ENCODE peak calls at places on chromosomes 1 and 21, in eight cellular contexts. D is dorsolateral prefrontal cortex, K is mesothelial cell of epicardium, T is H9, O is heart right ventricle, H is AG04449, L is type B pancreatic cell, Z is progenitor cell of endocrine pancreas. S is an unnamed sample.

GRCh38 chr1:52574594-52574993 is 21.7 kb upstream of the TUT4 start:
- DNase-seq in D (no peak), K (no peak), T (no peak), O (no peak), H (peak; percentile 90), L (no peak), Z (no peak), S (no peak)

GRCh38 chr1:182107218-182107617 is 45.7 kb upstream of the ZNF648 start:
- DNase-seq in D (no peak), K (no peak), T (no peak), O (no peak), H (no peak), L (no peak), Z (no peak), S (no peak)

GRCh38 chr1:21818661-21819060 is 6.6 kb downstream of the LDLRAD2 start:
- DNase-seq in D (no peak), K (no peak), T (peak; percentile 84), O (peak; percentile 54), H (no peak), L (no peak), Z (no peak), S (no peak)

GRCh38 chr1:237258871-237259270 is 216.9 kb downstream of the RYR2 start:
- DNase-seq in D (no peak), K (peak; percentile 41), T (no peak), O (no peak), H (no peak), L (no peak), Z (no peak), S (no peak)

GRCh38 chr1:197998110-197998509 is 80.9 kb downstream of the LHX9 start:
- DNase-seq in D (no peak), K (no peak), T (peak; percentile 34), O (no peak), H (no peak), L (no peak), Z (no peak), S (no peak)

GRCh38 chr1:102851616-102852015 is 256.7 kb downstream of the COL11A1 start:
- DNase-seq in D (no peak), K (no peak), T (no peak), O (no peak), H (peak; percentile 37), L (no peak), Z (no peak), S (no peak)

GRCh38 chr1:244381887-244382565 is 69.7 kb downstream of the ADSS2 start:
- DNase-seq in D (no peak), K (peak; percentile 17), T (no peak), O (no peak), H (peak; percentile 41), L (no peak), Z (no peak), S (no peak)

GRCh38 chr1:1437033-1437903 is 1.8 kb downstream of the VWA1 start:
- DNase-seq in D (no peak), K (no peak), T (no peak), O (no peak), H (no peak), L (no peak), Z (no peak), S (no peak)

GRCh38 chr21:45887121-45887611 is 94.4 kb upstream of the COL6A1 start:
- DNase-seq in D (peak; percentile 57), K (no peak), T (no peak), O (peak; percentile 64), H (no peak), L (no peak), Z (no peak), S (no peak)

GRCh38 chr21:19275065-19275464 is 871.5 kb upstream of the TMPRSS15 start:
- DNase-seq in D (no peak), K (no peak), T (no peak), O (no peak), H (no peak), L (no peak), Z (no peak), S (no peak)

GRCh38 chr1:47769983-47770382 is 227.2 kb downstream of the TRABD2B start:
- DNase-seq in D (no peak), K (no peak), T (no peak), O (no peak), H (no peak), L (no peak), Z (no peak), S (no peak)

GRCh38 chr1:33088119-33088906 is 7.4 kb downstream of the AZIN2 start:
- DNase-seq in D (no peak), K (no peak), T (no peak), O (no peak), H (no peak), L (peak; percentile 43), Z (no peak), S (no peak)

GRCh38 chr1:6923955-6924890 is 139.0 kb downstream of the CAMTA1 start:
- DNase-seq in D (no peak), K (no peak), T (no peak), O (no peak), H (no peak), L (no peak), Z (no peak), S (no peak)

GRCh38 chr1:84442256-84442655 is 36.8 kb upstream of the RPF1 start:
- DNase-seq in D (no peak), K (no peak), T (no peak), O (no peak), H (peak; percentile 82), L (no peak), Z (no peak), S (no peak)

GRCh38 chr1:166174108-166174507 is 7.3 kb upstream of the FAM78B start:
- DNase-seq in D (no peak), K (no peak), T (no peak), O (peak; percentile 77), H (no peak), L (no peak), Z (no peak), S (no peak)

GRCh38 chr1:168918860-168919741 is 187.4 kb upstream of the ATP1B1 start:
- DNase-seq in D (no peak), K (no peak), T (no peak), O (no peak), H (no peak), L (no peak), Z (no peak), S (no peak)

GRCh38 chr1:169043823-169044222 is 62.7 kb upstream of the ATP1B1 start:
- DNase-seq in D (no peak), K (no peak), T (no peak), O (no peak), H (no peak), L (no peak), Z (no peak), S (no peak)

GRCh38 chr1:1311107-1312104 is 3.0 kb downstream of the PUSL1 start:
- DNase-seq in D (no peak), K (no peak), T (no peak), O (no peak), H (no peak), L (no peak), Z (no peak), S (no peak)

GRCh38 chr1:119279441-119280415 is 88.9 kb upstream of the HAO2 start:
- DNase-seq in D (no peak), K (no peak), T (no peak), O (no peak), H (no peak), L (no peak), Z (no peak), S (no peak)

GRCh38 chr1:115526900-115527299 is 114.9 kb upstream of the VANGL1 start:
- DNase-seq in D (no peak), K (no peak), T (no peak), O (no peak), H (no peak), L (no peak), Z (no peak), S (no peak)

GRCh38 chr1:8992936-8993687 is 33.1 kb downstream of the SLC2A7 start:
- DNase-seq in D (no peak), K (no peak), T (no peak), O (no peak), H (no peak), L (no peak), Z (no peak), S (no peak)
- TF ChIP-seq CTCF in D (no peak), K (peak; percentile 16), T (peak; percentile 44), O (peak; percentile 18), H (no peak), L (peak; percentile 50), Z (peak; percentile 13), S (no peak)

GRCh38 chr1:233424727-233425222 is 97.3 kb downstream of the MAP3K21 start:
- DNase-seq in D (no peak), K (no peak), T (no peak), O (no peak), H (no peak), L (no peak), Z (no peak), S (no peak)
- TF ChIP-seq CTCF in D (no peak), K (peak; percentile 30), T (no peak), O (no peak), H (no peak), L (peak; percentile 35), Z (no peak), S (no peak)

GRCh38 chr1:93178418-93178817 is 1.8 kb downstream of the TMED5 start:
- DNase-seq in D (no peak), K (no peak), T (no peak), O (no peak), H (no peak), L (no peak), Z (no peak), S (no peak)

GRCh38 chr1:93177991-93178390 is 2.2 kb downstream of the TMED5 start:
- DNase-seq in D (no peak), K (no peak), T (no peak), O (no peak), H (no peak), L (no peak), Z (no peak), S (no peak)

GRCh38 chr1:93180723-93181613 is at the start of gene CCDC18:
- DNase-seq in D (no peak), K (no peak), T (no peak), O (no peak), H (no peak), L (no peak), Z (no peak), S (no peak)

DNA sequence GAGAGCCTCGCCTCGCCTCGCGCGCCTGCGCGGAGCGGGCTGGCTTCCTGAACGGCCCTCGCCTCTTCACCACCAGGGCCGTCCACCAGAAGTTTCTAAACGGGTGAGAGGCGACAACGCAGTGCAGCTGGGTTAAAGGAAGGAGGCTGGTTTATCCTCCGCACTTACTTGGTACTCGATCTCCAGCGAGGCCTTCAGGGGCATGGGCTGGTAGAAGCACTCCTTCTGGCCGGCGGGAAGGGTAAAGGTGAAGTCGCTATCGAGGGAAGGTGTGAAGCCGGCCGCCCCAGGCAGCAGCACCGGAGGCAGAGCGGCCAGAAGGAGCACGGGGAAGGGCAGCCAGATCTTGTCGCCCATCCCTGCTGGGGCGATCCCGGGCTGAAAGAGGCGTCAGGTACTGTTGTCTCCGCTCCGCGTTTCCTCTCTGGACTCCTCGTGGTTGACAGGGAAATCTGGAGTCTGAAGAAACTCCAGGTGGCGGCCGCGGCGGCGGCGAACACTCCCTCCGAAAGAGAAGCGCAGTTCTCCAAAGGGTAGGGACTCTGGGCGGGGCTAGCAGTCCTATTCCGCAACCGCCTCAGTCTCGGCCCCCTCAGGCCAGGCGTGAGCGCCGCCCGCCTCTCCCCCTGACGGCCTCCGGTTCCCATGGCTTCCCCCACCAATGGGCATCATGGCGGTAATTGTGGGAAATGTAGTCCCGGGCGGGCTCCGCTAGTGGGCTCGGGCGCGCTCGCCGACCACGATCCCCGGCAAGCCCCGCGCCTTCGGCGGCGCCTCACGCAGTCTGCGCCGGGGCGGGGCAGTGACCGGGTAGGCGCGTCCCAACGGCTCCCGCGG is at the start of gene TMED5:
- DNase-seq in D (peak; percentile 96), K (peak; percentile 97), T (peak; percentile 98), O (peak; percentile 97), H (peak; percentile 83), L (peak; percentile 98), Z (peak; percentile 95), S (peak; percentile 93)
- TF ChIP-seq CTCF in D (no peak), K (no peak), T (peak; percentile 29), O (peak; percentile 22), H (peak; percentile 27), L (peak; percentile 66), Z (peak; percentile 24), S (peak; percentile 11)

GRCh38 chr1:149926296-149926695 is 1.3 kb downstream of the SF3B4 start:
- DNase-seq in D (no peak), K (no peak), T (no peak), O (no peak), H (no peak), L (no peak), Z (no peak), S (no peak)
- TF ChIP-seq CTCF in D (no peak), K (no peak), T (no peak), O (no peak), H (no peak), L (no peak), Z (no peak), S (no peak)

S was measured in natural killer cell.